ENCODE peak calls at places on chromosomes 16 and 17, in ten cellular contexts. N is ovary, H is adrenal gland, F is fibroblast of mammary gland, E is MM.1S, Y is Peyer's patch, L is psoas muscle, P is uterus, Q is AG09309, B is BE2C. X is an unnamed sample.

GRCh38 chr17:6592193-6592592 is 35.8 kb upstream of the PITPNM3 start:
- DNase-seq in L (no peak), E (no peak), B (no peak), Y (no peak), F (no peak), Q (no peak), P (no peak), N (no peak), H (no peak), X (no peak)

GRCh38 chr16:88733630-88734360 is 27.5 kb downstream of the CTU2 start:
- DNase-seq in B (no peak), F (no peak), E (no peak), Y (no peak), Q (no peak), L (no peak), N (no peak), P (no peak), H (no peak), X (no peak)

GRCh38 chr17:11240041-11240801 is 792 bp upstream of the SHISA6 start:
- DNase-seq in E (no peak), Y (no peak), F (no peak), P (no peak), B (no peak), H (no peak), L (peak), N (no peak), Q (no peak), X (no peak)

GRCh38 chr16:51146256-51146924 is 4.7 kb downstream of the SALL1 start:
- DNase-seq in P (no peak), L (no peak), E (no peak), F (peak), H (no peak), B (no peak), Y (no peak), Q (no peak), N (no peak), X (peak)

GRCh38 chr16:81096715-81097208 is 567 bp upstream of the GCSH start:
- DNase-seq in F (no peak), P (peak), N (peak), E (no peak), H (peak), Q (no peak), L (no peak), B (no peak), Y (no peak), X (no peak)

GRCh38 chr16:89545831-89546574 is 14.5 kb upstream of the RPL13 start:
- DNase-seq in L (no peak), N (no peak), H (no peak), Y (peak), E (no peak), F (no peak), Q (no peak), P (no peak), B (no peak), X (no peak)

GRCh38 chr17:489758-490329 is 137.2 kb upstream of the RPH3AL start:
- DNase-seq in P (no peak), Y (no peak), F (peak), N (peak), Q (no peak), H (peak), L (peak), B (peak), E (no peak), X (peak)

GRCh38 chr17:74117999-74118421 is 85.5 kb upstream of the RPL38 start:
- DNase-seq in Y (no peak), F (no peak), Q (no peak), P (no peak), L (no peak), E (no peak), N (no peak), B (no peak), H (no peak), X (no peak)

GRCh38 chr17:46853896-46854444 is 2.6 kb downstream of the WNT9B start:
- DNase-seq in E (no peak), F (peak), Y (peak), N (no peak), B (no peak), H (no peak), L (no peak), Q (peak), P (no peak), X (no peak)

GRCh38 chr16:84119368-84119767 is 2.6 kb upstream of the MBTPS1 start:
- DNase-seq in Y (no peak), F (no peak), L (no peak), B (no peak), H (no peak), P (no peak), Q (no peak), N (no peak), E (no peak), X (no peak)

GRCh38 chr16:88907768-88908167 is 41.3 kb upstream of the PABPN1L start:
- DNase-seq in N (no peak), Q (no peak), L (no peak), E (no peak), F (peak), P (no peak), Y (no peak), H (no peak), B (no peak), X (no peak)

GRCh38 chr17:66904760-66905637 is 59.5 kb upstream of the CACNG4 start:
- DNase-seq in L (no peak), B (peak), H (peak), E (no peak), N (peak), P (peak), Q (no peak), F (peak), Y (no peak), X (peak)

GRCh38 chr17:19411641-19412040 is 609 bp downstream of the RNF112 start:
- DNase-seq in B (no peak), Q (no peak), H (no peak), N (no peak), E (no peak), P (no peak), Y (no peak), L (no peak), F (no peak), X (no peak)

GRCh38 chr16:19284207-19284606 is 1.3 kb upstream of the CLEC19A start:
- DNase-seq in Q (no peak), F (peak), L (no peak), E (no peak), Y (no peak), N (no peak), P (no peak), B (no peak), H (peak), X (no peak)

GRCh38 chr17:21043296-21044232 is 753 bp upstream of the USP22 start:
- DNase-seq in F (peak), Q (peak), L (peak), B (peak), P (peak), E (peak), N (peak), Y (no peak), H (peak), X (peak)

GRCh38 chr17:74200112-74200511 is 3.4 kb upstream of the RPL38 start:
- DNase-seq in L (no peak), N (no peak), E (no peak), P (no peak), Q (no peak), F (no peak), Y (no peak), B (no peak), H (no peak), X (no peak)

GRCh38 chr17:4934173-4934979 is 2.3 kb downstream of the GP1BA start:
- DNase-seq in B (peak), N (no peak), Q (no peak), L (peak), H (no peak), E (peak), Y (no peak), P (no peak), F (peak), X (peak)

GRCh38 chr17:48600244-48601098 is 4.3 kb downstream of the HOXB6 start:
- DNase-seq in E (no peak), N (no peak), Y (no peak), Q (no peak), B (no peak), F (no peak), H (no peak), P (no peak), L (no peak), X (no peak)

GRCh38 chr16:68776821-68777485 is 39.9 kb downstream of the CDH1 start:
- DNase-seq in Y (no peak), Q (no peak), P (no peak), E (peak), H (no peak), F (no peak), L (no peak), B (no peak), N (no peak), X (no peak)

GRCh38 chr16:62363451-62363850 is 327.2 kb upstream of the CDH8 start:
- DNase-seq in B (no peak), L (no peak), N (no peak), Y (no peak), F (no peak), Q (no peak), E (no peak), H (no peak), P (no peak), X (no peak)
- TF ChIP-seq CTCF in B (peak), L (no peak), N (no peak), Y (no peak), F (no peak), Q (no peak), E (no peak), H (no peak), P (no peak), X (no peak)

DNA sequence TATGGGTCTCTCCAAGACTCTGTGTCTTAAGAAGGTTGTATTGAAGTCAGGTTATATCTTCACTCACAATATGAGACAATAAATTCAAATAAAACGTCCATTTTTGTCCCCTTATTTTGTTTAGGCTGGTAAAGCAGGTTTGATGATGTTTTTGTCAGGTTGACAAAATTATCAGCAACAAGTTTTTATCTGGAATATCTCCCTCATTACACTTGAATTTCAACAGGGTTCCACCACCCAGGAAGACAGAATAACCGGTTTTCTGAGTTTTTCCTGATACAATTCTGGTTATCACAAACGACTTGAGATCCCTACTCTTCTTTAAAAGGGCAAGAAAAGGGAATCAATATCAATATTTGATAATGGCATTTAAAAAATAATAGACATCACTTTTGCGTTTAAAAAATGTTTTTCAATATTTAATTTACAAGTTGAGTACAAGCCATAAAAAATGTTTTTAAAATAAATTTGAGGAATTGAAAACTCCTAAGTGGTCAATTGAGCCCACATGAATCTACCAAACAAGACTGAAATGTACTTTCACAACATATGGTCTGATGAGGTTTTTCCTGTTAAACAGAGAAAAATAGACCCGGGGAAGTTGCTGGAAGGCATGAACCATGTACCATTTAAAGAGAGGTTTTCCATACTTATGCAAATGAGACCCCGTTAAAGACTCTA is 1.4 kb upstream of the ATP6V0A1 start:
- DNase-seq in F (no peak), Y (no peak), H (no peak), B (no peak), E (peak), N (no peak), Q (no peak), L (no peak), P (no peak), X (peak)
- H3K4me3 ChIP-seq in F (no peak), Y (no peak), H (no peak), B (no peak), E (peak), N (no peak), Q (no peak), L (peak), P (no peak), X (no peak)

GRCh38 chr17:58413684-58414083 is 3.6 kb downstream of the RNF43 start:
- DNase-seq in Y (no peak), E (no peak), N (no peak), F (no peak), H (no peak), P (no peak), B (no peak), L (no peak), Q (no peak), X (no peak)
- TF ChIP-seq CTCF in Y (no peak), E (no peak), N (no peak), F (no peak), H (no peak), P (no peak), B (no peak), L (no peak), Q (no peak), X (no peak)

GRCh38 chr16:10938321-10938720 is 3.9 kb downstream of the DEXI start:
- DNase-seq in L (no peak), Q (no peak), H (no peak), F (peak), N (no peak), Y (no peak), B (no peak), P (no peak), E (no peak), X (no peak)

GRCh38 chr16:10939649-10940206 is 2.5 kb downstream of the DEXI start:
- DNase-seq in Y (no peak), Q (no peak), E (no peak), B (no peak), F (no peak), L (no peak), H (no peak), N (no peak), P (no peak), X (no peak)

GRCh38 chr16:10937068-10937859 is 5.0 kb downstream of the DEXI start:
- DNase-seq in E (no peak), L (peak), P (no peak), N (no peak), Q (no peak), F (no peak), B (no peak), H (peak), Y (peak), X (no peak)

GRCh38 chr16:10940501-10941079 is 1.7 kb downstream of the DEXI start:
- DNase-seq in L (peak), P (no peak), E (peak), H (peak), N (peak), Y (peak), Q (no peak), B (no peak), F (peak), X (no peak)

DNA sequence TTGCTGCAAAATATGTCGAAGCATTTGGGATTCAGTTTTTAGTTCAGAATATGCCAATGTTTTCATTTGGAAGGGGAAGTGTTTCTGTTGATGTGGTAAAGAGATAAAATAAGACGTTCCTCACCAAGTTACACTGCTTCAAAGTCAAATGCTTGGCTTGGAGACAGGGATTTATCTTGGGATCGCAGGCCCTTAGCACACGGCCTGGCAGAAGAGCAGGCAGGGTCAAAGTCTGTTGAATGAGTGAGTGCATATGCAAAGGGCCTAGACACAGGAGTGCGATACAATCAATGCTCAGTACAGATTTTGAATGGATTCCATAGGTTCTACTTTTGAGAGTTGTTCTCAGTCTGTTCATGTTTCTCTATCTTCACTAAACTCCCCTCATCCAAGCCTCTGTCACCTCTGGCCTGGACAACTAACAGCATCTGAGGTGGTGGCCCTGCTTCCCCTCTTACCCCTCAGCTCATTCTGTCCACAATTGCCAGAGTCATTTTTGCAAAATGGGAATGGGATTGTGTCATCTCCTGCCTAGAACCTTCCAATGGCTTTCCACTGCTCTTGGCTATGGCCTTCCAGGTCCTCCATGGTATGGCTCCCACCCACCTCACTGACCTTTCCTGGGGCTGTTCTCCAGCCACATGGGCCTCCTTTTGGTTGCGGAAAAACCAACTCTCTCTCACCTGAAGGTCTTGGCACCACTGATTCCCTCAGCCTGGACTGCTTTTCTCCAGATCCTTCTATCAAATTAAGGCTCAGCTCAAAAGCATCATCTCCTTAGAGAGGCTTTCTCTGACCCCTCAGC is 3.2 kb downstream of the DEXI start:
- DNase-seq in B (no peak), L (no peak), E (no peak), Y (no peak), N (no peak), H (no peak), Q (no peak), F (no peak), P (no peak), X (no peak)
- H3K4me3 ChIP-seq in B (no peak), L (peak), E (no peak), Y (no peak), N (no peak), H (no peak), Q (no peak), F (peak), P (no peak), X (no peak)

GRCh38 chr16:1038932-1039331 is 33.6 kb upstream of the SSTR5 start:
- DNase-seq in B (no peak), F (no peak), Q (no peak), L (no peak), P (no peak), E (no peak), Y (no peak), N (no peak), H (no peak), X (no peak)

GRCh38 chr16:1037023-1037933 is 35.3 kb upstream of the SSTR5 start:
- DNase-seq in B (peak), N (no peak), E (no peak), Y (no peak), P (no peak), H (peak), Q (no peak), F (peak), L (no peak), X (no peak)

GRCh38 chr16:1039762-1040161 is 32.8 kb upstream of the SSTR5 start:
- DNase-seq in F (no peak), L (no peak), E (peak), B (no peak), Y (no peak), Q (no peak), N (no peak), P (no peak), H (no peak), X (no peak)

GRCh38 chr16:1036121-1036520 is 36.4 kb upstream of the SSTR5 start:
- DNase-seq in B (no peak), Q (no peak), Y (no peak), E (no peak), F (no peak), H (no peak), L (no peak), P (no peak), N (no peak), X (no peak)

GRCh38 chr16:1037934-1038257 is 34.7 kb upstream of the SSTR5 start:
- DNase-seq in P (no peak), B (no peak), E (no peak), L (no peak), Q (no peak), Y (no peak), F (no peak), H (no peak), N (no peak), X (no peak)
- TF ChIP-seq CTCF in P (no peak), B (no peak), E (no peak), L (no peak), Q (no peak), Y (no peak), F (no peak), H (no peak), N (no peak), X (no peak)

GRCh38 chr17:7709031-7709430 is 4.0 kb downstream of the EFNB3 start:
- DNase-seq in B (no peak), H (no peak), Y (no peak), E (no peak), Q (no peak), P (no peak), L (no peak), N (no peak), F (no peak), X (no peak)

GRCh38 chr17:7707858-7708750 is 3.1 kb downstream of the EFNB3 start:
- DNase-seq in Y (no peak), B (no peak), E (no peak), L (no peak), P (no peak), H (no peak), F (no peak), Q (no peak), N (no peak), X (no peak)

GRCh38 chr17:7712111-7712771 is 5.3 kb upstream of the DNAH2 start:
- DNase-seq in H (no peak), Q (no peak), F (no peak), B (no peak), E (no peak), N (no peak), L (no peak), P (no peak), Y (no peak), X (no peak)

GRCh38 chr17:7711356-7711755 is 6.2 kb upstream of the DNAH2 start:
- DNase-seq in Q (no peak), L (no peak), Y (no peak), B (no peak), N (no peak), F (no peak), E (no peak), H (no peak), P (no peak), X (no peak)

GRCh38 chr17:7710341-7710740 is 5.3 kb downstream of the EFNB3 start:
- DNase-seq in L (no peak), N (no peak), H (no peak), Q (no peak), P (no peak), B (no peak), F (no peak), Y (no peak), E (no peak), X (no peak)
- H3K4me3 ChIP-seq in L (no peak), N (no peak), H (no peak), Q (no peak), P (no peak), B (no peak), F (no peak), Y (no peak), E (no peak), X (no peak)